ENCODE peak calls at places on chromosomes 11 and 22, in nine cellular contexts. E is tibial artery; I is CD8-positive, alpha-beta T cell; X is astrocyte of the spinal cord; F is AG09309; T is K562; B is adrenal gland; Z is body of pancreas; K is fibroblast of mammary gland. C is an unnamed sample.

GRCh38 chr11:69108030-69108429 is 47.7 kb upstream of the SMIM38 start:
- DNase-seq in F (no peak), B (no peak), I (no peak), T (no peak), K (no peak), E (no peak), X (no peak), Z (no peak), C (no peak)

GRCh38 chr11:85114786-85115185 is 512.4 kb downstream of the DLG2 start:
- DNase-seq in B (no peak), F (no peak), I (no peak), T (no peak), K (peak), Z (no peak), X (peak), E (no peak), C (no peak)

GRCh38 chr22:38951734-38952133 is 5.7 kb upstream of the APOBEC3A start:
- DNase-seq in X (no peak), I (no peak), F (no peak), K (no peak), T (no peak), B (no peak), Z (no peak), E (no peak), C (no peak)

GRCh38 chr22:25404923-25405853 is 159.3 kb upstream of the GRK3 start:
- DNase-seq in E (peak), F (no peak), K (peak), X (peak), T (peak), Z (peak), I (peak), B (peak), C (no peak)

GRCh38 chr22:38413085-38414008 is 41.7 kb downstream of the KCNJ4 start:
- DNase-seq in B (peak), E (no peak), F (no peak), K (no peak), X (no peak), I (no peak), Z (peak), T (no peak), C (no peak)

GRCh38 chr11:110331626-110332025 is 35.2 kb upstream of the RDX start:
- DNase-seq in X (no peak), F (no peak), E (no peak), I (no peak), K (no peak), Z (no peak), B (no peak), T (no peak), C (no peak)

GRCh38 chr22:19549428-19549827 is 25.2 kb upstream of the CLDN5 start:
- DNase-seq in I (no peak), F (no peak), X (no peak), Z (no peak), K (no peak), E (no peak), B (no peak), T (peak), C (no peak)

GRCh38 chr11:15199693-15200092 is 85.0 kb downstream of the INSC start:
- DNase-seq in Z (peak), B (no peak), K (peak), T (no peak), X (peak), F (no peak), E (peak), I (no peak), C (no peak)

GRCh38 chr11:75450826-75451783 is 18.1 kb upstream of the KLHL35 start:
- DNase-seq in I (no peak), F (no peak), B (no peak), K (no peak), Z (no peak), X (no peak), E (no peak), T (peak), C (no peak)

GRCh38 chr11:74493816-74494630 is 499 bp upstream of the LIPT2 start:
- DNase-seq in F (peak), K (peak), I (no peak), Z (no peak), T (no peak), E (no peak), B (no peak), X (no peak), C (no peak)

GRCh38 chr11:118532091-118532490 is 1.1 kb downstream of the TMEM25 start:
- DNase-seq in F (no peak), T (no peak), Z (no peak), B (peak), X (no peak), K (no peak), E (no peak), I (no peak), C (no peak)
- H3K4me3 ChIP-seq in F (no peak), T (no peak), Z (no peak), B (peak), X (peak), K (no peak), E (no peak), I (no peak), C (peak)

GRCh38 chr11:67261635-67261941 is 4.7 kb upstream of the GRK2 start:
- DNase-seq in B (no peak), E (peak), K (no peak), F (no peak), Z (no peak), T (no peak), I (no peak), X (no peak), C (no peak)
- TF ChIP-seq CTCF in B (no peak), E (no peak), K (peak), F (peak), Z (no peak), T (peak), I (no peak), X (peak), C (peak)

GRCh38 chr11:114078423-114078822 is 18.9 kb downstream of the ZBTB16 start:
- DNase-seq in B (no peak), Z (peak), X (no peak), K (no peak), E (no peak), F (no peak), I (no peak), T (no peak), C (no peak)
- H3K4me3 ChIP-seq in B (no peak), Z (no peak), X (no peak), K (no peak), E (peak), F (no peak), I (no peak), T (no peak), C (no peak)

GRCh38 chr11:61587951-61588695 is 7.2 kb upstream of the SYT7 start:
- DNase-seq in F (no peak), I (peak), T (peak), K (peak), X (no peak), E (no peak), Z (peak), B (peak), C (no peak)
- TF ChIP-seq CTCF in F (peak), I (no peak), T (peak), K (peak), X (peak), E (no peak), Z (no peak), B (no peak), C (peak)

DNA sequence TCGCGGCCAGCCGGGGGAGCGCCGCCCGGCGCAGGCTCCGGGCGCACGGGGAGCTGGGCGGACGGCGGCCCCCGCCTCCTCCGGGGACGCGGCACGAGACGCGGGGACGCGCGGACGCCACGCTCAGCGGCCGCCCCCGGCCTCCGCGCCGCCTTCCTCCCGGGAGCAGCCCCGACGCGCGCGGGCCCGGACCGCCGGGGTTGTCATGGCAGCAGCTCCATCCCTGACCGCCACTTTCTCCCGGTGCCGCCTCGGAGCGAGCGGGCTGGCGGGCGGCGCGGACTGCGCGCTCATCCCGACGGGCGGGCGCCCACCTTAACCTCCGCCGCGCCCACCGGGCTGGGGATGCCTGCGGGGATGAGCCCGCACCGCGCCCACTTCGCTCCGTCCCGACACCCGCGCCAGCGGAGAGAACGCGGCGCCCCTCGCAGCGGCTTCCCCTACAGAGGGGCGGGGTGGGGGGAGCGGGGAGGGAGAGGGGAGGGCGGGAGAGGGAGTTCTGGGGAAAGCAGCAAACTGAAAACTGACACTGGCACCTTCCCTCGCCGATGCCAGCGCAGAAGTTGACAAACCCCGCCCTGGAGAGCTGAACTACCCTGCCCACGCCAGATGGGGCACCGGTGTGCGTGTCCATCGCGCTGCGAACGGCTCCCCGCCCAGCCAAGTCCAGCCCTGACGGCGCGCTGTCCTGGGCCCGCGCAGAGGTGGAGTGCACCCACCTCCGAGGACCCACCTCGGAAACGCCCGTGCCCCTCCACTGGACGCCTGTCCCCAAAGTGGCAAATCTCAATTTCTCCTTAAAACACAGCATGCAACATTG is 588.4 kb downstream of the OPCML start:
- DNase-seq in B (no peak), F (no peak), I (no peak), X (no peak), T (no peak), K (no peak), Z (no peak), E (no peak), C (no peak)
- H3K4me3 ChIP-seq in B (peak), F (peak), I (no peak), X (peak), T (no peak), K (no peak), Z (no peak), E (no peak), C (peak)

DNA sequence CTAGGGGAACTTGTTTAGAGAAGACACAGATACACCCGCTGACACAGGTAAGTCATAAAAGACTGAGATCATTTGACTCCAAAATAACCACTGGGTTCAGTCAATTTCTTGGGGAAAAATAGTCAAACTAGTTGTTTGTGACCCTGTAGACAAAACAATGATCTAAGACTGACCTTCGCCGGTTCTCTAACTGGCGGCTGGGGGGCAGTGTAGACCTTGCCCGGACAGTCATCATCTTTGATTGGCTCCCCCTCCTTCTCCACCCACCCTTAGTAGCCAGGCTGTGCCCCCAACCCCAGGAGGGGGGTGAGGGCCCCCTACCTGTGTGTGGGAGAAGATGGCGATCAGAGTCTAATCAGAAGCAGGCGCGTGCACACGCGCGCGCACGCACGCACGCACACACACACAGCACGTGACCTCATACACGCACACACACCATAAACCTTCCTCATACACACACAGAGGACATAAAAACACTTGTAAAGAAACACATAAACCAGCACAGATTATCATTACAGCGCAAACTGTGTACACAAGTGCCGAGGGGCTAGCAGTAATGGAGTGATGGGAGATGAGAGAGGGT is 12.4 kb downstream of the NECTIN1 start:
- DNase-seq in I (no peak), B (no peak), X (no peak), T (no peak), F (no peak), E (no peak), Z (no peak), K (no peak), C (no peak)
- TF ChIP-seq CTCF in I (no peak), B (no peak), X (no peak), T (peak), F (peak), E (no peak), Z (no peak), K (no peak), C (no peak)

DNA sequence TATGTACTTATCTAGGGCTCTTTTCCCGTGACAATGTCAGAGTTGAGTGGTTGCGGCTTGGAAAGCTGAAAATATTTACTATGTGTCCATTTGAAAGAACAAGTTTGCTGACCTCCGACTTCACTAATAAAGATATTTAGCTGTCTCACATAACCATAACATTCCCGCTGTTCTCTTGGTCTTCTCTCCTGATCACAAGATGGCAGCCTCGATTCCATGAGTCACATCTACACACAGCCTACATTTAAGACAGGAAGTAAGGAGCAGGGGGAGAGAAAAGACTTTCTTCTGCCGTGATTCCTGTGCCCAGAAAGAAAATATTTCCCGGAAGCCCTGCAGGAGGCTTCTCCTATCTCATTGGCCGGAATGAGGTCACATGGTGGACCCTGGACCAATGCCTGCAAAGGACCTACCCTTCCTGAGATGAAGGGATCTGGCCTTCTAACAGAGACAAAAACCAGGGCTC is 47.4 kb upstream of the SYT13 start:
- DNase-seq in K (peak), F (peak), I (no peak), T (peak), X (peak), Z (peak), B (peak), E (peak), C (no peak)
- H3K4me3 ChIP-seq in K (no peak), F (no peak), I (no peak), T (no peak), X (no peak), Z (no peak), B (peak), E (peak), C (peak)

GRCh38 chr22:49432211-49432905 is 395.3 kb downstream of the BRD1 start:
- DNase-seq in I (no peak), E (no peak), B (peak), F (no peak), K (no peak), Z (no peak), T (no peak), X (no peak), C (no peak)

GRCh38 chr22:49433044-49433443 is 394.6 kb downstream of the BRD1 start:
- DNase-seq in X (no peak), Z (no peak), T (no peak), I (no peak), K (no peak), F (no peak), B (peak), E (no peak), C (no peak)

GRCh38 chr22:49436056-49436455 is 391.6 kb downstream of the BRD1 start:
- DNase-seq in T (no peak), X (no peak), K (no peak), E (peak), F (no peak), I (no peak), B (no peak), Z (no peak), C (no peak)

GRCh38 chr22:49435596-49435995 is 392.1 kb downstream of the BRD1 start:
- DNase-seq in E (peak), T (no peak), Z (no peak), F (no peak), X (no peak), I (no peak), B (peak), K (no peak), C (no peak)

GRCh38 chr22:49433717-49434611 is 393.7 kb downstream of the BRD1 start:
- DNase-seq in B (peak), K (no peak), E (peak), F (no peak), Z (no peak), T (no peak), X (no peak), I (no peak), C (no peak)
- TF ChIP-seq CTCF in B (no peak), K (no peak), E (no peak), F (no peak), Z (no peak), T (no peak), X (no peak), I (no peak), C (no peak)

DNA sequence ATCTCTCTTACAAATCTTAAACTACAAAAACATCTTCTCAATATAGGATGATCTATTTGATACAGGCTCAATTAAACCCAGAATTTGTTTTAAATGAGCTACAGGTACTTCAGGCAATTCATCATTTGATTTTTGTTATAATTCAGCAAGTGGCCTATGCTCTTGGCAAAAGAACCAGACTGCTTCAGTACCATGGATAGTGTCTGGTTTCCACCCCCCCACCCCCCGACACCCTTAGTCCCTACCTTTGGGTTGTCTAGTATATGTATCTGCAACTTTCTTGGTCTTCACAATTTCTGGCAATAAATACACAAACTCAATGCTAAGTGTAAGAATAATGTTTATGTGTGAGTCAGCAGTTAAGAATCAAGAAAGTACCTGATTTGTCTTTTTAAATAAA is 97.3 kb upstream of the API5 start:
- DNase-seq in Z (no peak), E (no peak), B (no peak), T (no peak), I (no peak), X (no peak), F (no peak), K (no peak), C (no peak)
- H3K4me3 ChIP-seq in Z (no peak), E (no peak), B (no peak), T (no peak), I (no peak), X (no peak), F (no peak), K (no peak), C (no peak)